ENCODE peak calls at places on chromosomes 2 and 18, in six cellular contexts. D is NCI-H1105, K is NCI-H1694 treated with DMSO at 0.1 percent for 48 hours, T is T-cell, B is substantia nigra, W is NCI-H345. S is an unnamed sample.

GRCh38 chr2:98810588-98810928 is 79.6 kb upstream of the MGAT4A start:
- DNase-seq in D (no peak), K (no peak), T (no peak), B (no peak), W (no peak), S (no peak)

GRCh38 chr2:85181093-85181685 is 48.0 kb downstream of the TCF7L1 start:
- DNase-seq in D (peak), K (no peak), T (no peak), B (no peak), W (peak), S (no peak)

GRCh38 chr18:67581178-67581577 is 64.7 kb upstream of the DSEL start:
- DNase-seq in D (no peak), K (no peak), T (no peak), B (no peak), W (no peak), S (no peak)

GRCh38 chr18:79693561-79694205 is 14.1 kb downstream of the CTDP1 start:
- DNase-seq in D (no peak), K (no peak), T (no peak), B (no peak), W (no peak), S (no peak)

GRCh38 chr2:152025678-152026287 is 73.1 kb downstream of the CACNB4 start:
- DNase-seq in D (peak), K (peak), T (peak), B (peak), W (peak), S (peak)

GRCh38 chr2:82790277-82791021 is 1668.6 kb downstream of the SUCLG1 start:
- DNase-seq in D (no peak), K (no peak), T (no peak), B (no peak), W (no peak), S (no peak)

GRCh38 chr18:49933530-49933929 is 120.2 kb upstream of the ACAA2 start:
- DNase-seq in D (no peak), K (no peak), T (no peak), B (no peak), W (no peak), S (no peak)

GRCh38 chr2:204664708-204665121 is 119.4 kb downstream of the PARD3B start:
- DNase-seq in D (no peak), K (no peak), T (no peak), B (no peak), W (no peak), S (no peak)

GRCh38 chr2:158729873-158730620 is 65.1 kb upstream of the DAPL1 start:
- DNase-seq in D (no peak), K (peak), T (no peak), B (peak), W (peak), S (peak)

GRCh38 chr2:23550553-23550952 is 165.6 kb downstream of the KLHL29 start:
- DNase-seq in D (no peak), K (no peak), T (no peak), B (peak), W (peak), S (peak)

GRCh38 chr2:191748050-191748449 is 70.1 kb downstream of the NABP1 start:
- DNase-seq in D (no peak), K (no peak), T (no peak), B (no peak), W (no peak), S (no peak)

GRCh38 chr2:61111708-61112107 is 46.0 kb downstream of the SANBR start:
- DNase-seq in D (no peak), K (no peak), T (no peak), B (no peak), W (no peak), S (no peak)

GRCh38 chr2:58595714-58596113 is 354.6 kb upstream of the FANCL start:
- DNase-seq in D (no peak), K (no peak), T (no peak), B (no peak), W (no peak), S (no peak)

GRCh38 chr2:127453392-127454171 is 35.4 kb downstream of the PROC start:
- DNase-seq in D (no peak), K (no peak), T (no peak), B (no peak), W (no peak), S (no peak)

GRCh38 chr18:23982154-23983071 is 32.1 kb upstream of the TTC39C start:
- DNase-seq in D (no peak), K (no peak), T (no peak), B (peak), W (no peak), S (peak)

GRCh38 chr2:29223851-29224692 is 108.9 kb downstream of the CLIP4 start:
- DNase-seq in D (peak), K (no peak), T (no peak), B (peak), W (peak), S (no peak)

GRCh38 chr2:178142274-178143065 is 30.2 kb downstream of the RBM45 start:
- DNase-seq in D (no peak), K (no peak), T (no peak), B (no peak), W (no peak), S (no peak)

GRCh38 chr2:9445089-9445488 is 21.6 kb downstream of the CPSF3 start:
- DNase-seq in D (no peak), K (no peak), T (no peak), B (no peak), W (no peak), S (no peak)

GRCh38 chr18:28087173-28087563 is 89.8 kb downstream of the CDH2 start:
- DNase-seq in D (no peak), K (no peak), T (no peak), B (no peak), W (no peak), S (peak)

GRCh38 chr2:34252111-34252510 is 653.0 kb upstream of the FAM98A start:
- DNase-seq in D (no peak), K (no peak), T (no peak), B (no peak), W (no peak), S (no peak)

GRCh38 chr2:163236553-163236952 is 398.0 kb upstream of the KCNH7 start:
- DNase-seq in D (no peak), K (no peak), T (no peak), B (no peak), W (no peak), S (no peak)

GRCh38 chr2:20353597-20353996 is 3.0 kb upstream of the PUM2 start:
- DNase-seq in D (peak), K (no peak), T (no peak), B (no peak), W (peak), S (no peak)

GRCh38 chr2:175431054-175431780 is 249.7 kb upstream of the ATP5MC3 start:
- DNase-seq in D (no peak), K (peak), T (no peak), B (no peak), W (no peak), S (no peak)

GRCh38 chr2:43400508-43400907 is 174.1 kb upstream of the ZFP36L2 start:
- DNase-seq in D (no peak), K (no peak), T (no peak), B (no peak), W (no peak), S (no peak)

GRCh38 chr2:232523682-232524597 is 2.0 kb upstream of the CHRND start:
- DNase-seq in D (no peak), K (peak), T (no peak), B (no peak), W (peak), S (peak)

GRCh38 chr2:187319441-187320108 is 128.5 kb downstream of the CALCRL start:
- DNase-seq in D (no peak), K (no peak), T (no peak), B (no peak), W (no peak), S (no peak)